ENCODE peak calls at places on chromosome 19, in seven cellular contexts. T is CD8-positive, alpha-beta memory T cell; H is GM23338; D is Caco-2; N is fibroblast of lung; P is endothelial cell of umbilical vein; Z is left ventricle myocardium inferior. E is an unnamed sample. For H3K4me1, the result is how much of the 10 kb centered on the place peaks cover.

GRCh38 chr19:18593367-18594095 is 4.9 kb downstream of the REX1BD start:
- DNase-seq in D (no peak), N (no peak), T (no peak), H (peak), P (no peak), Z (no peak), E (no peak)

GRCh38 chr19:21158523-21159135 is 16.8 kb downstream of the ZNF431 start:
- DNase-seq in N (peak), H (no peak), T (no peak), Z (no peak), D (no peak), P (no peak), E (no peak)

GRCh38 chr19:35444735-35445134 is 3.3 kb upstream of the FFAR2 start:
- DNase-seq in H (no peak), D (no peak), N (no peak), P (no peak), Z (no peak), T (no peak), E (no peak)

GRCh38 chr19:55492362-55492944 is 4.2 kb downstream of the SSC5D start:
- DNase-seq in P (no peak), D (no peak), Z (no peak), N (no peak), T (no peak), H (no peak), E (no peak)

GRCh38 chr19:12052057-12052570 is 647 bp downstream of the ZNF878 start:
- DNase-seq in D (no peak), H (peak), N (no peak), P (peak), T (peak), Z (no peak), E (no peak)

GRCh38 chr19:53927745-53928144 is 18.7 kb downstream of the CACNG7 start:
- DNase-seq in P (peak), T (no peak), D (peak), N (peak), Z (no peak), H (peak), E (peak)

GRCh38 chr19:16942583-16942982 is 53.8 kb downstream of the F2RL3 start:
- DNase-seq in H (no peak), N (no peak), P (no peak), D (no peak), Z (no peak), T (no peak), E (no peak)

GRCh38 chr19:23509686-23510450 is 114.6 kb upstream of the ZNF91 start:
- DNase-seq in N (no peak), Z (no peak), H (no peak), D (no peak), T (no peak), P (no peak), E (no peak)

GRCh38 chr19:43690444-43690843 is 20.5 kb upstream of the PLAUR start:
- DNase-seq in N (no peak), Z (no peak), P (no peak), H (no peak), D (no peak), T (no peak), E (no peak)

GRCh38 chr19:51365211-51366049 is 758 bp downstream of the ETFB start:
- DNase-seq in P (peak), T (peak), D (peak), N (peak), Z (no peak), H (peak), E (peak)

GRCh38 chr19:54158812-54159351 is 639 bp downstream of the LENG1 start:
- DNase-seq in Z (no peak), H (no peak), D (no peak), N (no peak), T (no peak), P (no peak), E (no peak)

GRCh38 chr19:1734328-1734966 is 18.9 kb upstream of the ONECUT3 start:
- DNase-seq in Z (no peak), H (no peak), T (no peak), D (no peak), N (no peak), P (no peak), E (no peak)

GRCh38 chr19:28446511-28446910 is 766.4 kb downstream of the UQCRFS1 start:
- DNase-seq in P (no peak), N (no peak), Z (no peak), D (no peak), T (no peak), H (peak), E (no peak)

GRCh38 chr19:34960940-34961679 is 2.9 kb downstream of the ZNF792 start:
- DNase-seq in Z (no peak), T (no peak), D (no peak), H (no peak), P (no peak), N (no peak), E (no peak)

GRCh38 chr19:48683349-48683748 is 10.5 kb upstream of the NTN5 start:
- DNase-seq in N (peak), H (no peak), P (peak), T (peak), D (no peak), Z (peak), E (no peak)

GRCh38 chr19:36573948-36574726 is 1.0 kb upstream of the ZNF529 start:
- DNase-seq in H (peak), T (no peak), D (peak), P (peak), N (peak), Z (no peak), E (no peak)

GRCh38 chr19:31350033-31350692 is 927 bp upstream of the TSHZ3 start:
- DNase-seq in Z (peak), H (no peak), T (no peak), P (no peak), N (peak), D (no peak), E (no peak)

GRCh38 chr19:2969104-2969504 is 8.3 kb upstream of the TLE6 start:
- DNase-seq in N (peak), D (no peak), T (no peak), P (peak), Z (peak), H (no peak), E (peak)

GRCh38 chr19:48186015-48186414 is 15.5 kb downstream of the ZSWIM9 start:
- DNase-seq in D (no peak), N (no peak), T (no peak), H (no peak), P (no peak), Z (no peak), E (no peak)

GRCh38 chr19:2449019-2449418 is 7.7 kb downstream of the LMNB2 start:
- DNase-seq in D (no peak), Z (no peak), H (no peak), N (no peak), T (no peak), P (no peak), E (no peak)

GRCh38 chr19:1739960-1740629 is 13.2 kb upstream of the ONECUT3 start:
- DNase-seq in N (no peak), D (no peak), T (no peak), Z (no peak), H (no peak), P (no peak), E (no peak)

GRCh38 chr19:55647732-55648656 is at the start of gene CCDC106:
- DNase-seq in D (peak), P (peak), T (peak), Z (peak), N (peak), H (peak), E (peak)

GRCh38 chr19:18278521-18279265 is 2.7 kb downstream of the JUND start:
- DNase-seq in P (peak), Z (no peak), D (peak), T (peak), N (no peak), H (peak), E (peak)

GRCh38 chr19:51651216-51651846 is 4.7 kb upstream of the SIGLEC14 start:
- DNase-seq in P (no peak), N (no peak), T (no peak), D (no peak), H (no peak), Z (peak), E (no peak)

GRCh38 chr19:18650048-18650435 is 13.2 kb downstream of the KLHL26 start:
- DNase-seq in P (peak), D (no peak), Z (peak), H (no peak), T (no peak), N (peak), E (peak)

GRCh38 chr19:54424660-54425381 is 9.6 kb downstream of the TTYH1 start:
- DNase-seq in P (no peak), T (no peak), H (no peak), Z (no peak), N (no peak), D (no peak), E (no peak)

GRCh38 chr19:342801-343421 is 1.7 kb downstream of the MIER2 start:
- DNase-seq in P (peak), D (no peak), T (no peak), N (peak), H (no peak), Z (peak), E (peak)

GRCh38 chr19:18292460-18292809 is 11.0 kb upstream of the JUND start:
- DNase-seq in T (no peak), H (peak), D (no peak), N (no peak), Z (no peak), P (peak), E (no peak)

GRCh38 chr19:45184115-45184514 is 5.5 kb downstream of the BLOC1S3 start:
- DNase-seq in Z (no peak), H (no peak), P (no peak), T (no peak), N (no peak), D (no peak), E (no peak)
- H3K4me1 ChIP-seq in Z (under half), H (under half), P (under half), T (under half), N (under half), D (under half), E (under half)

GRCh38 chr19:40464059-40465024 is 1.2 kb downstream of the BLVRB start:
- DNase-seq in T (peak), D (peak), Z (peak), N (peak), P (peak), H (peak), E (peak)
- H3K4me3 ChIP-seq in T (peak), D (peak), Z (peak), N (peak), P (no peak), H (peak), E (no peak)

GRCh38 chr19:10854350-10855089 is 6.3 kb downstream of the C19orf38 start:
- DNase-seq in H (no peak), T (no peak), N (no peak), Z (no peak), D (no peak), P (no peak), E (no peak)
- H3K4me1 ChIP-seq in H (under half), T (under half), N (under half), Z (under half), D (under half), P (under half), E (under half)

GRCh38 chr19:5123646-5124045 is 154.7 kb downstream of the KDM4B start:
- DNase-seq in D (no peak), P (no peak), H (no peak), Z (no peak), T (no peak), N (no peak), E (no peak)
- H3K4me3 ChIP-seq in D (no peak), P (no peak), H (no peak), Z (no peak), T (no peak), N (no peak), E (no peak)

GRCh38 chr19:4380254-4380727 is 20.1 kb downstream of the SH3GL1 start:
- DNase-seq in P (no peak), N (no peak), Z (peak), D (no peak), T (peak), H (no peak), E (peak)
- H3K4me1 ChIP-seq in P (under half), N (under half), Z (half or more), D (under half), T (under half), H (under half), E (half or more)

GRCh38 chr19:30280018-30280417 is 92.2 kb upstream of the ZNF536 start:
- DNase-seq in D (no peak), T (no peak), H (no peak), N (no peak), Z (no peak), P (no peak), E (no peak)
- H3K4me3 ChIP-seq in D (no peak), T (no peak), H (no peak), N (no peak), Z (no peak), P (no peak), E (no peak)